ENCODE peak calls at places on chromosomes 16 and 17, in four cellular contexts. G is activated CD4-positive, alpha-beta T cell treated with anti-CD3 and anti-CD28 coated beads for 36 hours; T is stimulated activated CD8-positive, alpha-beta memory T cell treated with anti-CD3 and anti-CD28 coated beads, Interleukin-2, amount 100 ng/mL, for 1 hour; Q is LHCN-M2. P is an unnamed sample.

GRCh38 chr17:12637015-12637414 is 28.7 kb upstream of the MYOCD start:
- DNase-seq in G (no peak), T (no peak), Q (peak), P (peak)

GRCh38 chr16:2614761-2615191 is 67.5 kb upstream of the KCTD5 start:
- DNase-seq in Q (no peak), G (peak), T (no peak), P (no peak)

GRCh38 chr17:77140878-77141767 is at the start of gene SEC14L1:
- DNase-seq in Q (peak), T (no peak), G (peak), P (peak)

GRCh38 chr17:82212331-82213250 is at the start of gene CCDC57:
- DNase-seq in G (peak), Q (peak), T (no peak), P (peak)

GRCh38 chr16:58454856-58455255 is 45.1 kb upstream of the NDRG4 start:
- DNase-seq in G (no peak), Q (no peak), T (no peak), P (no peak)

GRCh38 chr17:4849011-4849536 is 15.9 kb downstream of the MINK1 start:
- DNase-seq in G (no peak), T (no peak), Q (no peak), P (no peak)

GRCh38 chr16:85590506-85590832 is 22.7 kb upstream of the GSE1 start:
- DNase-seq in T (no peak), G (no peak), Q (no peak), P (no peak)

GRCh38 chr17:79366988-79367571 is 243.8 kb downstream of the RBFOX3 start:
- DNase-seq in Q (no peak), G (no peak), T (no peak), P (no peak)

GRCh38 chr16:54099627-54100026 is 187.0 kb downstream of the IRX3 start:
- DNase-seq in Q (no peak), G (no peak), T (no peak), P (no peak)

GRCh38 chr17:62792122-62792800 is 15.9 kb downstream of the MARCHF10 start:
- DNase-seq in Q (peak), G (no peak), T (no peak), P (peak)

GRCh38 chr16:81409016-81409556 is 35.5 kb upstream of the CMIP start:
- DNase-seq in T (no peak), G (no peak), Q (no peak), P (no peak)

P was measured in HT1080.